ENCODE peak calls at places on chromosomes 13 and 19, in six cellular contexts. F, E, Y, J, A and D are unnamed samples.

GRCh38 chr19:3782330-3782729 is 3.9 kb downstream of the MATK start:
- DNase-seq in F (no peak), A (no peak), E (no peak), Y (no peak), J (no peak), D (no peak)

GRCh38 chr19:45342911-45343310 is 2.4 kb downstream of the KLC3 start:
- DNase-seq in J (no peak), F (no peak), A (no peak), E (no peak), Y (no peak), D (no peak)

GRCh38 chr19:42277821-42278809 is 9.1 kb downstream of the CIC start:
- DNase-seq in E (no peak), F (no peak), J (no peak), Y (no peak), A (no peak), D (peak; percentile 71)

GRCh38 chr13:21069561-21070004 is 8.2 kb upstream of the LATS2 start:
- DNase-seq in J (peak; percentile 63), A (no peak), Y (peak; percentile 90), E (peak; percentile 59), F (no peak), D (no peak)

GRCh38 chr19:6060600-6061391 is 49.5 kb downstream of the RFX2 start:
- DNase-seq in A (peak; percentile 94), F (no peak), E (no peak), Y (peak; percentile 75), J (no peak), D (peak; percentile 61)

GRCh38 chr19:19835560-19836038 is 14.0 kb upstream of the ZNF506 start:
- DNase-seq in A (no peak), J (no peak), Y (no peak), F (no peak), E (no peak), D (no peak)

GRCh38 chr19:33194884-33195710 is 967 bp downstream of the LRP3 start:
- DNase-seq in F (no peak), E (peak; percentile 62), J (peak; percentile 67), Y (peak; percentile 49), A (no peak), D (no peak)

GRCh38 chr19:57248646-57249045 is 8.2 kb downstream of the ZNF805 start:
- DNase-seq in Y (no peak), A (no peak), E (no peak), J (no peak), F (no peak), D (no peak)

GRCh38 chr13:74062933-74063332 is 71.3 kb downstream of the KLF12 start:
- DNase-seq in F (peak; percentile 52), J (no peak), A (no peak), Y (no peak), E (no peak), D (no peak)

GRCh38 chr19:917323-918151 is at the start of gene KISS1R:
- DNase-seq in F (no peak), Y (peak; percentile 56), A (peak; percentile 81), E (peak; percentile 51), J (peak; percentile 71), D (no peak)

GRCh38 chr19:911197-912033 is 1.6 kb downstream of the R3HDM4 start:
- DNase-seq in J (no peak), A (no peak), E (no peak), F (no peak), Y (no peak), D (no peak)

GRCh38 chr19:916645-917322 is 349 bp upstream of the KISS1R start:
- DNase-seq in E (no peak), J (peak; percentile 56), F (no peak), Y (no peak), A (peak; percentile 92), D (no peak)

GRCh38 chr19:913080-913748 is at the start of gene R3HDM4:
- DNase-seq in F (no peak), E (peak; percentile 61), A (peak; percentile 84), Y (peak; percentile 60), J (no peak), D (peak; percentile 38)

GRCh38 chr19:912181-913079 is 589 bp downstream of the R3HDM4 start:
- DNase-seq in Y (no peak), J (no peak), F (no peak), E (no peak), A (peak; percentile 79), D (no peak)
- TF ChIP-seq MYC in Y (no peak), J (no peak), F (no peak), E (no peak), A (no peak), D (no peak)

DNA sequence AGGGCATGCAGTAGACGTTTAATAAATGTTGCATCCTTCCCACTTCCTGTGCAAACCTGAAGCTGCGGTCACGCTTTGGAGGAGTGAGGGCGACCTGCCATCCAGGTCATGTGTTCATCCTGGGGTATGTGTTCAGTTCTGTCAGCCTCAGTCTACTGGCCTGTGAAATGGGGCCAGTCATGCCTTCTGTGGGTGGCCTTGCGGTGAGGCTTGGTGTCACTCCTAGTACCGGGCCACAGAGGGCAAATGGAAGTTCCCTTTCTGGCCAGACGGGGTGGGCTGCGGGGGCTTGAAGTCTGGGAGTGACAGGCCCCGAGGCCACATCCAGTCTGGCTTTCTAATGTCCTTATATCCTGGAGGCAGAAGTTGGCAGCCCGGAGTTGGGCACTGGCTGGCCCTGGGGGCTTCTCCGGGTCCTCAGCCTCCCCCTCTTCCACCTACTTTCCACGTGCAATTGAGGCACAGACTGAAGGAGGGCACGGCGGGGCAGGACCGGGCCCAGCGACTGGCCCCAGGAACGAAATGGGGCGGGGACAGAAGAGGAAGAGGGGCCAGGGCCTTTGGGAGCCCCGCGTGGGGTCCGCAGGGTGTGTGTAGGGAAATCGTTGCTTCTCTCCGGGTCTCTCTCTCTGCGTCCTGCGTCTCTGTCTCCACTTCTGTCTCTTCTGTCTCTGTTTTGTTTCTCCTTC is 11.1 kb downstream of the PDE4A start:
- DNase-seq in E (no peak), J (no peak), Y (peak; percentile 80), A (peak; percentile 43), F (peak; percentile 61), D (no peak)
- TF ChIP-seq MAX in E (no peak), J (peak; percentile 32), Y (no peak), A (peak; percentile 62), F (no peak), D (no peak)

GRCh38 chr19:51726049-51726448 is 2.3 kb upstream of the HAS1 start:
- DNase-seq in A (peak; percentile 79), Y (no peak), J (no peak), F (no peak), E (no peak), D (no peak)
- TF ChIP-seq MYC in A (no peak), Y (no peak), J (no peak), F (no peak), E (no peak), D (no peak)

GRCh38 chr19:48874309-48875135 is 2.3 kb downstream of the PPP1R15A start:
- DNase-seq in F (no peak), Y (peak; percentile 28), E (peak; percentile 52), J (no peak), A (peak; percentile 38), D (peak; percentile 69)

GRCh38 chr19:48877900-48878218 is 5.6 kb downstream of the PPP1R15A start:
- DNase-seq in E (no peak), F (no peak), A (no peak), J (no peak), Y (no peak), D (peak; percentile 1)

GRCh38 chr19:48878219-48879024 is 6.2 kb downstream of the PPP1R15A start:
- DNase-seq in A (peak; percentile 85), Y (no peak), J (no peak), E (no peak), F (no peak), D (peak; percentile 77)

GRCh38 chr19:48881741-48882657 is 9.8 kb downstream of the PPP1R15A start:
- DNase-seq in E (no peak), F (no peak), J (no peak), A (no peak), Y (peak; percentile 50), D (no peak)

GRCh38 chr19:48879025-48879572 is 6.9 kb downstream of the PPP1R15A start:
- DNase-seq in A (no peak), E (no peak), J (no peak), Y (no peak), F (no peak), D (no peak)
- TF ChIP-seq MAX in A (no peak), E (no peak), J (no peak), Y (no peak), F (no peak), D (no peak)

GRCh38 chr13:31159306-31159705 is 2.4 kb downstream of the HSPH1 start:
- DNase-seq in J (no peak), F (no peak), Y (no peak), E (no peak), A (no peak), D (no peak)
- TF ChIP-seq MYC in J (no peak), F (no peak), Y (no peak), E (no peak), A (no peak), D (no peak)

DNA sequence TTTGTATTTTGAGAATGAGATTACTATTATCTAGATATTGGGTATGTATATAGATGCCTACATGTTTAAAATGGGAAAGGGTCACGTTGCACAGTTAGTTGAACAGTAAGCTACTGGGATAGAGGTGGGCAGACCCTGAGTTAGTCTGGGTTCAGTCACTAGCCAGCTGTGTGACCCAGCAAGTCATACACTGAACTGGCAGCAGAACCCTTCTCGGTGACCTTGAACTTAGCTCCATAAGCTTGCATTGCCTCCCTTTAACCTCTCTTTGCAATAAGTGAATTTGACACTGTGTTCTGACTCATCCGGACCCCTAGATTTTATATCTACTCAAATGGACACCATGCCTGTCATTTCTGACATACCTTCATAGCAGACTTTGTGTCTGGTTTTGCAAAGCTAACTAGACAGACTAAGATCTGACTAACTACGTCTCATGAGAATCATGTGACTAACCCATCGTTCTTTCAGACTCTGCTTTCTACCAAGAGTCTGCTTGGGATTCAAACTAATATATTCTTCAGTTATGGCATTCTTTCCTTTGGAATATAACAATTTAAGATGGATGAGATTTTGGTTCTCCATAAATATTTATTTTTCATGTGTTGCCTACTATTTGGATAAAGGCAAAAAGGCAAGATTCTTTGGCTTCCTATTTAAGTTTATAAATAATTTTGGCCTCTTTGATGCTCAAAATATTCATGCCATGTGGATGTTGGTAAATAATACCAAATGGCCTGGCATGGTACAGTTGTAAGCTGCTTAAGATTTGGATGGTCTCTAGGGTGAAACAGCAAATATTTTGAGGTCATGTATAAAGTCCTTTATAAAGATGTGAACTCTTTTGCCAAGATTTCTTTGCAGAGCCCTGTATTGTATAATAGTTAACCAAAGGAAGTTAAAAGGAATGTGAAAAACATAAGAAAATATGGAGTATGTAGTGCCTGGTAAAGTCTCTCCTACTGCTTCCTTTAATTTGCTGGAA is 159.3 kb downstream of the ITGBL1 start:
- DNase-seq in F (no peak), E (no peak), J (peak; percentile 16), A (no peak), Y (no peak), D (no peak)
- TF ChIP-seq MAX in F (no peak), E (no peak), J (no peak), A (no peak), Y (no peak), D (no peak)

DNA sequence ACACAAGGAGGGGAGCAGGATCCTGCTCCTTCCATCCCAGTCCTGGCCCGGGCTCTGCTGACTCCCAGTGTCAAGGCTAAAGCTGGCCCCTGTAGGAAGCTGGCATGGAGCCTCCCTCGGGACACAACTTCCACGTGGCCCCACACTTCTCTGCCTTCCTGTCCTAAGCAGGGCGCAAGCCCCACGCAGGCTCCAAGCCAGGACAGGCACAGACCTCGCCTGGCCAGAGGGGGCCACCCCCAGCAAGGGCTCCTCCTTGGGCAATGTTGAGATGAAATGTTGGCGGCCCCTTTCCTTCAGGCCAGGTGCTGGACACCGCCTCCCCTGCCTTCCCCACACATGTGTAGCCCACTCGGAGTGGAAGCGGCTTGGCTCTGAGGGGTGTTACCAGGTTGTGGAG is 66.6 kb downstream of the COL4A1 start:
- DNase-seq in J (no peak), A (no peak), F (no peak), E (no peak), Y (no peak), D (no peak)
- TF ChIP-seq MYC in J (no peak), A (no peak), F (no peak), E (no peak), Y (no peak), D (no peak)

GRCh38 chr19:28864577-28865042 is 348.3 kb downstream of the UQCRFS1 start:
- DNase-seq in J (no peak), Y (no peak), F (no peak), E (no peak), A (no peak), D (no peak)
- TF ChIP-seq MAX in J (no peak), Y (no peak), F (no peak), E (no peak), A (no peak), D (no peak)